ENCODE peak calls at places on chromosomes 5 and 9, in eight cellular contexts. E is SK-N-SH treated with all-trans-retinoic acid at 6 μM for 48 hours, P is heart right ventricle, B is Right ventricle myocardium superior, J is left lung, K is K562, I is activated B cell treated with CpG ODN at 0.5 μM for 24 hours, V is esophagus mucosa. Q is an unnamed sample.
A peak's percentile ranks its signal among the peaks of the same experiment; 100 is the strongest.

GRCh38 chr9:2502210-2502609 is 119.4 kb upstream of the VLDLR start:
- ATAC-seq in E (no peak), P (no peak), B (no peak), J (no peak), K (no peak), I (no peak), V (no peak), Q (no peak)

GRCh38 chr5:16459451-16459850 is 6.1 kb downstream of the ZNF622 start:
- ATAC-seq in E (no peak), P (peak; percentile 61), B (peak; percentile 78), J (no peak), K (no peak), I (no peak), V (no peak), Q (peak; percentile 48)

GRCh38 chr9:104028827-104029226 is 65.3 kb upstream of the SMC2 start:
- ATAC-seq in E (no peak), P (no peak), B (no peak), J (no peak), K (no peak), I (no peak), V (no peak), Q (peak; percentile 88)

GRCh38 chr9:127661342-127661741 is 45.4 kb upstream of the CFAP157 start:
- ATAC-seq in E (no peak), P (no peak), B (no peak), J (no peak), K (no peak), I (no peak), V (no peak), Q (no peak)

GRCh38 chr9:1980387-1980786 is 34.8 kb upstream of the SMARCA2 start:
- ATAC-seq in E (no peak), P (no peak), B (peak; percentile 43), J (no peak), K (no peak), I (no peak), V (no peak), Q (no peak)

GRCh38 chr5:90932052-90932699 is 373.6 kb downstream of the ADGRV1 start:
- ATAC-seq in E (peak; percentile 91), P (peak; percentile 58), B (peak; percentile 85), J (peak; percentile 93), K (peak; percentile 86), I (no peak), V (no peak), Q (no peak)

GRCh38 chr5:38607930-38608545 is 51.6 kb upstream of the LIFR start:
- ATAC-seq in E (peak; percentile 87), P (no peak), B (peak; percentile 47), J (peak; percentile 87), K (peak; percentile 67), I (no peak), V (no peak), Q (no peak)

GRCh38 chr5:77733130-77733529 is 43.0 kb downstream of the TBCA start:
- ATAC-seq in E (no peak), P (no peak), B (no peak), J (no peak), K (no peak), I (no peak), V (no peak), Q (no peak)

Q was measured in activated T-helper 17 cell treated with anti-CD3 and anti-CD28 coated beads, Interleukin-2, amount 50 U/mL, for 72 hours.